ENCODE peak calls at places on chromosomes 5 and 9, in six cellular contexts. One of them, this sample, is unnamed.

GRCh38 chr9:88657893-88658292 is 122.9 kb downstream of the NXNL2 start:
- DNase-seq in GM23248: peak; percentile 32
- DNase-seq in SK-N-SH: no peak
- DNase-seq in PC-3: no peak
- DNase-seq in HCT116: no peak
- DNase-seq in GM23338: no peak
- DNase-seq in this sample: no peak

GRCh38 chr5:11903121-11903613 is 1.1 kb downstream of the CTNND2 start:
- DNase-seq in PC-3: no peak
- DNase-seq in SK-N-SH: no peak
- DNase-seq in GM23248: no peak
- DNase-seq in GM23338: peak; percentile 25
- DNase-seq in HCT116: no peak
- DNase-seq in this sample: peak; percentile 20

GRCh38 chr9:75148551-75148950 is 60.2 kb downstream of the OSTF1 start:
- DNase-seq in HCT116: no peak
- DNase-seq in GM23338: no peak
- DNase-seq in SK-N-SH: no peak
- DNase-seq in PC-3: peak; percentile 12
- DNase-seq in GM23248: peak; percentile 90
- DNase-seq in this sample: peak; percentile 81

GRCh38 chr5:76114192-76114795 is 31.1 kb downstream of the SV2C start:
- DNase-seq in GM23248: peak; percentile 7
- DNase-seq in SK-N-SH: peak; percentile 20
- DNase-seq in HCT116: no peak
- DNase-seq in GM23338: peak; percentile 50
- DNase-seq in PC-3: no peak
- DNase-seq in this sample: no peak

GRCh38 chr5:67900515-67900914 is 315.0 kb upstream of the PIK3R1 start:
- DNase-seq in HCT116: no peak
- DNase-seq in GM23338: no peak
- DNase-seq in SK-N-SH: no peak
- DNase-seq in PC-3: no peak
- DNase-seq in GM23248: no peak
- DNase-seq in this sample: no peak

GRCh38 chr5:61332891-61333350 is 863 bp downstream of the ZSWIM6 start:
- DNase-seq in SK-N-SH: peak; percentile 76
- DNase-seq in HCT116: no peak
- DNase-seq in GM23248: peak; percentile 91
- DNase-seq in PC-3: peak; percentile 45
- DNase-seq in GM23338: peak; percentile 30
- DNase-seq in this sample: no peak

GRCh38 chr5:68757813-68758212 is 336.0 kb upstream of the SLC30A5 start:
- DNase-seq in GM23338: no peak
- DNase-seq in SK-N-SH: peak; percentile 20
- DNase-seq in PC-3: no peak
- DNase-seq in GM23248: no peak
- DNase-seq in HCT116: no peak
- DNase-seq in this sample: no peak

GRCh38 chr5:14557840-14558239 is 23.8 kb upstream of the OTULINL start:
- DNase-seq in GM23338: no peak
- DNase-seq in GM23248: no peak
- DNase-seq in HCT116: no peak
- DNase-seq in SK-N-SH: no peak
- DNase-seq in PC-3: no peak
- DNase-seq in this sample: no peak

GRCh38 chr9:122121391-122121790 is 28.3 kb upstream of the TTLL11 start:
- DNase-seq in SK-N-SH: no peak
- DNase-seq in GM23338: no peak
- DNase-seq in HCT116: no peak
- DNase-seq in PC-3: no peak
- DNase-seq in GM23248: no peak
- DNase-seq in this sample: no peak

GRCh38 chr9:127053908-127054307 is 68.5 kb downstream of the ANGPTL2 start:
- DNase-seq in HCT116: no peak
- DNase-seq in GM23338: no peak
- DNase-seq in GM23248: no peak
- DNase-seq in SK-N-SH: no peak
- DNase-seq in PC-3: no peak
- DNase-seq in this sample: no peak

GRCh38 chr5:104431946-104432345 is 869.4 kb upstream of the NUDT12 start:
- DNase-seq in SK-N-SH: peak; percentile 50
- DNase-seq in GM23338: no peak
- DNase-seq in GM23248: no peak
- DNase-seq in HCT116: no peak
- DNase-seq in PC-3: no peak
- DNase-seq in this sample: no peak

GRCh38 chr9:113620377-113621161 is 157.0 kb downstream of the RGS3 start:
- DNase-seq in HCT116: peak; percentile 56
- DNase-seq in GM23338: peak; percentile 76
- DNase-seq in PC-3: peak; percentile 82
- DNase-seq in GM23248: peak; percentile 88
- DNase-seq in SK-N-SH: peak; percentile 83
- DNase-seq in this sample: no peak

GRCh38 chr5:66248874-66249273 is 104.8 kb downstream of the SREK1 start:
- DNase-seq in PC-3: no peak
- DNase-seq in SK-N-SH: no peak
- DNase-seq in GM23248: no peak
- DNase-seq in GM23338: no peak
- DNase-seq in HCT116: no peak
- DNase-seq in this sample: no peak

GRCh38 chr5:125042243-125042887 is 295.9 kb upstream of the ZNF608 start:
- DNase-seq in HCT116: no peak
- DNase-seq in SK-N-SH: no peak
- DNase-seq in GM23248: peak; percentile 22
- DNase-seq in GM23338: no peak
- DNase-seq in PC-3: no peak
- DNase-seq in this sample: no peak

GRCh38 chr5:9324348-9325056 is 221.4 kb downstream of the SEMA5A start:
- DNase-seq in PC-3: no peak
- DNase-seq in HCT116: no peak
- DNase-seq in GM23338: no peak
- DNase-seq in GM23248: no peak
- DNase-seq in SK-N-SH: no peak
- DNase-seq in this sample: no peak

GRCh38 chr5:175706499-175706898 is 48.6 kb downstream of the HRH2 start:
- DNase-seq in GM23248: no peak
- DNase-seq in GM23338: no peak
- DNase-seq in PC-3: no peak
- DNase-seq in SK-N-SH: no peak
- DNase-seq in HCT116: no peak
- DNase-seq in this sample: no peak

GRCh38 chr5:176405656-176406435 is 10.5 kb downstream of the CLTB start:
- DNase-seq in GM23338: peak; percentile 86
- DNase-seq in PC-3: no peak
- DNase-seq in HCT116: no peak
- DNase-seq in SK-N-SH: peak; percentile 19
- DNase-seq in GM23248: no peak
- DNase-seq in this sample: no peak

GRCh38 chr9:96555567-96556386 is 63.9 kb downstream of the CDC14B start:
- DNase-seq in PC-3: no peak
- DNase-seq in SK-N-SH: no peak
- DNase-seq in GM23338: no peak
- DNase-seq in HCT116: no peak
- DNase-seq in GM23248: peak; percentile 88
- DNase-seq in this sample: no peak

GRCh38 chr5:96875805-96876291 is 452 bp upstream of the ERAP2 start:
- DNase-seq in GM23248: peak; percentile 40
- DNase-seq in PC-3: no peak
- DNase-seq in SK-N-SH: no peak
- DNase-seq in GM23338: no peak
- DNase-seq in HCT116: no peak
- DNase-seq in this sample: peak; percentile 17

GRCh38 chr9:26243722-26244121 is 565.5 kb upstream of the TUSC1 start:
- DNase-seq in SK-N-SH: no peak
- DNase-seq in GM23248: peak; percentile 29
- DNase-seq in GM23338: no peak
- DNase-seq in HCT116: no peak
- DNase-seq in PC-3: peak; percentile 81
- DNase-seq in this sample: no peak

GRCh38 chr9:38030658-38031057 is 38.4 kb downstream of the SHB start:
- DNase-seq in SK-N-SH: no peak
- DNase-seq in PC-3: no peak
- DNase-seq in GM23338: no peak
- DNase-seq in HCT116: no peak
- DNase-seq in GM23248: no peak
- DNase-seq in this sample: no peak

GRCh38 chr5:1293997-1294838 is 650 bp downstream of the TERT start:
- DNase-seq in GM23248: no peak
- DNase-seq in HCT116: no peak
- DNase-seq in SK-N-SH: peak; percentile 55
- DNase-seq in GM23338: peak; percentile 72
- DNase-seq in PC-3: no peak
- DNase-seq in this sample: no peak

GRCh38 chr5:96141749-96142148 is 180.1 kb upstream of the ELL2 start:
- DNase-seq in GM23248: no peak
- DNase-seq in GM23338: no peak
- DNase-seq in SK-N-SH: no peak
- DNase-seq in PC-3: peak; percentile 62
- DNase-seq in HCT116: no peak
- DNase-seq in this sample: no peak

GRCh38 chr5:180591249-180591887 is at the start of gene SCGB3A1:
- DNase-seq in SK-N-SH: peak; percentile 57
- DNase-seq in HCT116: no peak
- DNase-seq in PC-3: no peak
- DNase-seq in GM23248: peak; percentile 19
- DNase-seq in GM23338: peak; percentile 63
- DNase-seq in this sample: no peak

GRCh38 chr5:1820381-1820780 is 19.2 kb downstream of the NDUFS6 start:
- DNase-seq in GM23248: no peak
- DNase-seq in GM23338: no peak
- DNase-seq in PC-3: no peak
- DNase-seq in HCT116: no peak
- DNase-seq in SK-N-SH: no peak
- DNase-seq in this sample: no peak

GRCh38 chr9:128685636-128686489 is 3.2 kb upstream of the SET start:
- DNase-seq in GM23248: no peak
- DNase-seq in HCT116: no peak
- DNase-seq in GM23338: no peak
- DNase-seq in PC-3: no peak
- DNase-seq in SK-N-SH: no peak
- DNase-seq in this sample: peak; percentile 70

GRCh38 chr9:128684065-128684324 is 5.0 kb upstream of the SET start:
- DNase-seq in SK-N-SH: no peak
- DNase-seq in GM23248: no peak
- DNase-seq in HCT116: no peak
- DNase-seq in PC-3: no peak
- DNase-seq in GM23338: no peak
- DNase-seq in this sample: no peak

GRCh38 chr9:128683340-128684064 is 5.5 kb upstream of the SET start:
- DNase-seq in PC-3: peak; percentile 50
- DNase-seq in GM23248: peak; percentile 63
- DNase-seq in HCT116: no peak
- DNase-seq in SK-N-SH: no peak
- DNase-seq in GM23338: peak; percentile 97
- DNase-seq in this sample: peak; percentile 82

GRCh38 chr9:128684325-128685021 is 4.5 kb upstream of the SET start:
- DNase-seq in SK-N-SH: no peak
- DNase-seq in HCT116: peak; percentile 86
- DNase-seq in GM23248: peak; percentile 93
- DNase-seq in GM23338: peak; percentile 91
- DNase-seq in PC-3: peak; percentile 86
- DNase-seq in this sample: peak; percentile 94

GRCh38 chr9:128685022-128685332 is 4.0 kb upstream of the SET start:
- DNase-seq in GM23248: no peak
- DNase-seq in GM23338: no peak
- DNase-seq in SK-N-SH: no peak
- DNase-seq in HCT116: no peak
- DNase-seq in PC-3: no peak
- DNase-seq in this sample: no peak
- H3K4me1 ChIP-seq in GM23248: peaks cover 13% of the 10 kb centered on the region
- H3K4me1 ChIP-seq in GM23338: peaks cover 39% of the 10 kb centered on the region
- H3K4me1 ChIP-seq in SK-N-SH: peaks cover 4% of the 10 kb centered on the region
- H3K4me1 ChIP-seq in HCT116: peaks cover 25% of the 10 kb centered on the region
- H3K4me1 ChIP-seq in PC-3: peaks cover 41% of the 10 kb centered on the region
- H3K4me1 ChIP-seq in this sample: peaks cover 21% of the 10 kb centered on the region

GRCh38 chr5:43000198-43000840 is 39.8 kb downstream of the ANXA2R start:
- DNase-seq in HCT116: no peak
- DNase-seq in GM23248: peak; percentile 52
- DNase-seq in SK-N-SH: no peak
- DNase-seq in PC-3: no peak
- DNase-seq in GM23338: peak; percentile 71
- DNase-seq in this sample: no peak
- H3K27me3 ChIP-seq in HCT116: no peaks in the 10 kb centered on the region
- H3K27me3 ChIP-seq in GM23248: no peaks in the 10 kb centered on the region
- H3K27me3 ChIP-seq in SK-N-SH: peaks cover 39% of the 10 kb centered on the region
- H3K27me3 ChIP-seq in PC-3: no peaks in the 10 kb centered on the region
- H3K27me3 ChIP-seq in GM23338: peaks cover 100% of the 10 kb centered on the region
- H3K27me3 ChIP-seq in this sample: peaks cover 3% of the 10 kb centered on the region

GRCh38 chr9:19495186-19496028 is 86.6 kb downstream of the ACER2 start:
- DNase-seq in GM23338: peak; percentile 26
- DNase-seq in HCT116: no peak
- DNase-seq in GM23248: no peak
- DNase-seq in SK-N-SH: no peak
- DNase-seq in PC-3: no peak
- DNase-seq in this sample: no peak

GRCh38 chr9:19490269-19490668 is 81.5 kb downstream of the ACER2 start:
- DNase-seq in GM23248: no peak
- DNase-seq in SK-N-SH: no peak
- DNase-seq in HCT116: no peak
- DNase-seq in GM23338: no peak
- DNase-seq in PC-3: no peak
- DNase-seq in this sample: no peak

GRCh38 chr9:19493845-19494244 is 85.0 kb downstream of the ACER2 start:
- DNase-seq in PC-3: no peak
- DNase-seq in HCT116: no peak
- DNase-seq in SK-N-SH: no peak
- DNase-seq in GM23248: no peak
- DNase-seq in GM23338: no peak
- DNase-seq in this sample: no peak

GRCh38 chr9:19492775-19493173 is 84.0 kb downstream of the ACER2 start:
- DNase-seq in GM23338: no peak
- DNase-seq in GM23248: no peak
- DNase-seq in PC-3: no peak
- DNase-seq in HCT116: no peak
- DNase-seq in SK-N-SH: no peak
- DNase-seq in this sample: no peak

GRCh38 chr9:19493174-19493811 is 84.5 kb downstream of the ACER2 start:
- DNase-seq in HCT116: peak; percentile 33
- DNase-seq in SK-N-SH: peak; percentile 73
- DNase-seq in GM23338: peak; percentile 84
- DNase-seq in PC-3: peak; percentile 69
- DNase-seq in GM23248: peak; percentile 83
- DNase-seq in this sample: peak; percentile 19
- TF ChIP-seq EZH2phosphoT487 in HCT116: no peak
- TF ChIP-seq EZH2phosphoT487 in SK-N-SH: no peak
- TF ChIP-seq EZH2phosphoT487 in GM23338: no peak
- TF ChIP-seq EZH2phosphoT487 in PC-3: no peak
- TF ChIP-seq EZH2phosphoT487 in GM23248: no peak
- TF ChIP-seq EZH2phosphoT487 in this sample: no peak

DNA sequence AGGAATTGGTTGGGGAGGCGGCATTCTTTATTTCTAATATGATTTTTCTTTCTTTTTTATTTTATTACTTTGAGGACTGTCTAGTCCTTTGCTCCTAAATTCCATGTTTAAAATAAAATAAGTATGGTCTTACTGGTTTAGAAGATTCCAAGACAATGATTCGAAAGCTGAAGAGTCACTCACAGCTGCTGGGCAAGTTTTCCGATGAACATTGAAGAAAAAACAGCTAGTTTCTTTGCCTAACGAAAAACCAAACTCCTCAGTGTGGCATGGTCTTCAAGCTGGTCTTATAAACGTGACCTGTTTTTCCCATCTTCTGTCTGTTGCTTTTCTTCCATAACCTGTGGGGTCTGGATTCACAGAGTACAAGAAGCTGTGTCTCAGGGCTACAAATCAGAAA is 25.1 kb downstream of the ZNF474 start:
- DNase-seq in PC-3: no peak
- DNase-seq in GM23248: peak; percentile 70
- DNase-seq in HCT116: no peak
- DNase-seq in GM23338: no peak
- DNase-seq in SK-N-SH: no peak
- DNase-seq in this sample: no peak
- H3K4me1 ChIP-seq in PC-3: peaks cover 14% of the 10 kb centered on the region
- H3K4me1 ChIP-seq in GM23248: peaks cover 64% of the 10 kb centered on the region
- H3K4me1 ChIP-seq in HCT116: no peaks in the 10 kb centered on the region
- H3K4me1 ChIP-seq in GM23338: no peaks in the 10 kb centered on the region
- H3K4me1 ChIP-seq in SK-N-SH: peaks cover 3% of the 10 kb centered on the region
- H3K4me1 ChIP-seq in this sample: no peaks in the 10 kb centered on the region

This sample was measured in MM.1S.